ENCODE peak calls at places on chromosomes 12 and 14, in six cellular contexts. A is SK-MEL-5; Y is H54; F is activated gamma-delta T cell treated with Interleukin-2 at 50 U/mL for 16 hours; S is GM23338; N is stimulated activated effector memory CD8-positive, alpha-beta T cell treated with anti-CD3 and anti-CD28 coated beads, Interleukin-12 subunit alpha, Interleukin-12 subunit beta, amount 100 ng/mL, for 72 hours. G is an unnamed sample.

GRCh38 chr12:65487679-65488078 is 209.2 kb downstream of the MSRB3 start:
- DNase-seq in A (no peak), Y (no peak), F (no peak), S (no peak), N (no peak), G (no peak)

GRCh38 chr14:55005071-55005470 is 21.8 kb downstream of the WDHD1 start:
- DNase-seq in A (no peak), Y (no peak), F (no peak), S (no peak), N (no peak), G (no peak)

GRCh38 chr12:2853626-2854025 is 3.2 kb downstream of the TEX52 start:
- DNase-seq in A (peak; percentile 88), Y (peak; percentile 86), F (peak; percentile 20), S (peak; percentile 95), N (peak; percentile 30), G (peak; percentile 67)

GRCh38 chr12:108567388-108567787 is 5.0 kb downstream of the ISCU start:
- DNase-seq in A (no peak), Y (no peak), F (no peak), S (no peak), N (no peak), G (no peak)

GRCh38 chr14:94009767-94010166 is 12.7 kb downstream of the CCDC197 start:
- DNase-seq in A (no peak), Y (peak; percentile 66), F (no peak), S (no peak), N (no peak), G (no peak)

GRCh38 chr14:35068238-35069012 is 22.4 kb downstream of the FAM177A1 start:
- DNase-seq in A (no peak), Y (no peak), F (no peak), S (no peak), N (no peak), G (no peak)

GRCh38 chr14:68230941-68231717 is 411.6 kb downstream of the RAD51B start:
- DNase-seq in A (no peak), Y (no peak), F (no peak), S (peak; percentile 70), N (no peak), G (no peak)

GRCh38 chr12:121792607-121793500 is 634 bp downstream of the RHOF start:
- DNase-seq in A (no peak), Y (no peak), F (peak; percentile 58), S (peak; percentile 67), N (peak; percentile 61), G (peak; percentile 74)

GRCh38 chr12:45292486-45293195 is 76.7 kb downstream of the ANO6 start:
- DNase-seq in A (no peak), Y (no peak), F (no peak), S (no peak), N (no peak), G (no peak)

GRCh38 chr12:82832981-82833380 is 146.3 kb downstream of the TMTC2 start:
- DNase-seq in A (no peak), Y (no peak), F (no peak), S (no peak), N (no peak), G (no peak)

GRCh38 chr12:51847830-51848727 is at the start of gene FIGNL2:
- DNase-seq in A (no peak), Y (no peak), F (no peak), S (peak; percentile 65), N (no peak), G (no peak)

GRCh38 chr12:118979763-118980406 is 1.5 kb upstream of the SRRM4 start:
- DNase-seq in A (peak; percentile 83), Y (peak; percentile 37), F (no peak), S (peak; percentile 94), N (no peak), G (peak; percentile 27)